ENCODE peak calls at places on chromosomes 6 and 20, in five cellular contexts. L is ovary, Q is fibroblast of the aortic adventitia, C is cardiac muscle cell, P is lower leg skin. T is an unnamed sample.

GRCh38 chr6:149636116-149636515 is 12.4 kb downstream of the KATNA1 start:
- DNase-seq in L (no peak), Q (peak), C (peak), P (no peak), T (no peak)

GRCh38 chr6:166626177-166627038 is 643 bp downstream of the RPS6KA2 start:
- DNase-seq in L (peak), Q (peak), C (peak), P (peak), T (peak)

GRCh38 chr20:37381621-37382538 is 35.9 kb downstream of the SRC start:
- DNase-seq in L (peak), Q (no peak), C (no peak), P (no peak), T (no peak)

GRCh38 chr6:19691465-19692167 is 145.6 kb upstream of the ID4 start:
- DNase-seq in L (no peak), Q (peak), C (peak), P (no peak), T (no peak)

GRCh38 chr20:50292324-50293243 is 102.0 kb downstream of the CEBPB start:
- DNase-seq in L (peak), Q (peak), C (peak), P (peak), T (peak)

GRCh38 chr6:89117285-89118108 is at the start of gene SRSF12:
- DNase-seq in L (peak), Q (peak), C (peak), P (no peak), T (peak)

GRCh38 chr6:129543981-129544380 is 166.0 kb downstream of the ARHGAP18 start:
- DNase-seq in L (no peak), Q (peak), C (peak), P (no peak), T (no peak)

GRCh38 chr6:11762782-11763459 is 15.7 kb downstream of the ADTRP start:
- DNase-seq in L (no peak), Q (peak), C (no peak), P (no peak), T (no peak)

GRCh38 chr6:3226422-3227362 is 761 bp downstream of the TUBB2B start:
- DNase-seq in L (no peak), Q (no peak), C (no peak), P (peak), T (no peak)

GRCh38 chr20:48817367-48818030 is 10.3 kb downstream of the PREX1 start:
- DNase-seq in L (no peak), Q (no peak), C (no peak), P (no peak), T (no peak)

GRCh38 chr20:48818481-48818987 is 9.3 kb downstream of the PREX1 start:
- DNase-seq in L (no peak), Q (no peak), C (no peak), P (no peak), T (no peak)

GRCh38 chr20:48816282-48816860 is 11.4 kb downstream of the PREX1 start:
- DNase-seq in L (no peak), Q (no peak), C (no peak), P (no peak), T (no peak)

GRCh38 chr20:48819089-48819488 is 8.7 kb downstream of the PREX1 start:
- DNase-seq in L (no peak), Q (no peak), C (no peak), P (no peak), T (no peak)

GRCh38 chr20:48818031-48818370 is 9.8 kb downstream of the PREX1 start:
- DNase-seq in L (no peak), Q (no peak), C (no peak), P (no peak), T (no peak)
- H3K4me3 ChIP-seq in L (no peak), Q (no peak), C (no peak), P (no peak), T (no peak)

DNA sequence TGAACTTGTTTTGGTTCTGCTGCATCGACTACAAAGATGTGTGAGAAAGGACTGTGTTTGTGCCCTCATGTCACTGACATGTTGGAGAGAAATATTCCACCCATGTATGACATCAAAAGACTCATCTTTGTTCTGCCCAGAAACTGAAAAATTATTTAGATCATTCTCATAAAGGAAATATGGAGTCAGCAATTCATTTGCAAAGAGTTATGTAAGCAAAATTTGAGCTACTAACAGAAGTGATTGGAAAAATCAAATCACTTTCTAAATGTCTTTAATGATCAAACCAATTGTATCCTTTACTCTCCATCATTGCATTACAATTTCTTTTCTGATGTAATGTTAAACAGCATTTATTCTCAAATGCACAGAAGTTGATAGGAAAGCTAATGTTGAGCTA is 19.3 kb downstream of the ADAT2 start:
- DNase-seq in L (no peak), Q (no peak), C (no peak), P (no peak), T (no peak)
- H3K4me3 ChIP-seq in L (no peak), Q (no peak), C (no peak), P (no peak), T (no peak)

GRCh38 chr6:108175176-108175591 is 9.4 kb downstream of the NR2E1 start:
- DNase-seq in L (no peak), Q (no peak), C (no peak), P (no peak), T (no peak)

GRCh38 chr6:108174371-108175175 is 8.8 kb downstream of the NR2E1 start:
- DNase-seq in L (no peak), Q (peak), C (peak), P (no peak), T (no peak)

GRCh38 chr6:108171918-108172516 is 6.2 kb downstream of the NR2E1 start:
- DNase-seq in L (no peak), Q (no peak), C (no peak), P (no peak), T (no peak)

GRCh38 chr6:108176281-108177089 is 10.7 kb downstream of the NR2E1 start:
- DNase-seq in L (no peak), Q (no peak), C (no peak), P (no peak), T (no peak)

DNA sequence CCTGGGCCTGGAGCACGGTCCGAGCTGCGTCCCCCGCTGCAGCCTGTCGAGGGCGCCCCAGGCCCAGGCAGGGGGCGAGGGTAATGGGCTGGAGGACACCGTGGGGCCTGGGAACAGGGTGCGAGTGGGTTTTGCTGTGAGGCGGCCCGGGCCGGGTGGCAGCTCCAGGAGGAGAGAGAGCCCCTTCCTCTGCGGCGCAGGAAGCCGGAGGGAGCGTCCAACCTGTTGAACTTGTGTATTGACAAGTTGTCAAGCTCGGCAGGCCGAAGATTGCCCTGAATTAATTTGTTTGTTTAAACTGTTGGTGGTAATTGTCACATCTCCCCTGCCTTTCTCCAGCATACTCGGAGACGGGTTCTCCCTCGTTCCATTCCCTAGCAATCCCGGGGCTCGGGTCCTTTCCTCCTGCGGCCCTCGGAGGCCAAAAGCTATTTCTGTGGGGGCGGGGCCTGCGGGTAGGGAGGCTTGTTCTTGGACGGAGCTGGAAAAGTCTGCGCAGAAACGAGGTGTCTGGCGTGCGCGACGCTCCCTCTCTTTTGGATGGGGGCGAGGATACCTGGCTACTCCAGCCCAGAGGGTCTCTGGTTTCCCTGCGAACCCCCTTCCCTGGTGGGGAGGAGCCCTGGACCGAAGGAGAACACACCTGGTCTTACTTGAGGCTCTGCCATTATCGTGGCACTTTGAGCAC is 9.9 kb downstream of the NR2E1 start:
- DNase-seq in L (no peak), Q (no peak), C (no peak), P (no peak), T (no peak)
- H3K4me3 ChIP-seq in L (no peak), Q (no peak), C (peak), P (no peak), T (no peak)

GRCh38 chr20:17590245-17590644 is 20.4 kb downstream of the DSTN start:
- DNase-seq in L (no peak), Q (peak), C (no peak), P (no peak), T (no peak)
- H3K4me3 ChIP-seq in L (no peak), Q (no peak), C (peak), P (no peak), T (no peak)

GRCh38 chr6:5457983-5458683 is 196.8 kb downstream of the FARS2 start:
- DNase-seq in L (no peak), Q (no peak), C (no peak), P (peak), T (peak)
- H3K4me3 ChIP-seq in L (no peak), Q (no peak), C (no peak), P (no peak), T (no peak)

GRCh38 chr6:114557089-114557488 is 214.3 kb upstream of the HS3ST5 start:
- DNase-seq in L (no peak), Q (no peak), C (no peak), P (no peak), T (no peak)

GRCh38 chr6:114564302-114564933 is 221.6 kb upstream of the HS3ST5 start:
- DNase-seq in L (no peak), Q (no peak), C (no peak), P (no peak), T (no peak)

GRCh38 chr6:114558153-114558552 is 215.3 kb upstream of the HS3ST5 start:
- DNase-seq in L (no peak), Q (no peak), C (no peak), P (no peak), T (no peak)

DNA sequence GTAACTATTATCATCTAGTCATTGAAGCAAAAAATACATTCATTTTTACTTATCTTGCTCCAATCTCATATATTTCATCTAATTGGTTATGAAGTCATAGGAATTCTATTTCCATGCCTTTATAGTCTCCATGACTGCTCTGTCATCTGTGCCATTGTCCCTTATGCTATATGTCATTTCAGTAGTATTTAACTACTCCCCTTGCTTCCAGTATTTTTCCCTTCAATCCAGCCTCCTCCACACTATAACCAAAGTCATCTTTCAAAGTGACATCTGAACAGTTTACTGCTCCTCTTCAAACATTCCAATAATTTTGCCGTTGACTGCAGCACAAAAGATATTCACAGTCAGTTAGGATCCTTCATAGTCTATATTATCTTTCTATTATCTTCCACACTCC is 216.6 kb upstream of the HS3ST5 start:
- DNase-seq in L (no peak), Q (no peak), C (no peak), P (no peak), T (no peak)
- H3K4me3 ChIP-seq in L (no peak), Q (no peak), C (no peak), P (no peak), T (no peak)